ENCODE peak calls at places on chromosomes 4 and X, in five cellular contexts. V is IMR-90, H is A549, S is adrenal gland, C is GM12891. P is an unnamed sample.

GRCh38 chr4:151407466-151408379 is 1.3 kb upstream of the FHIP1A start:
- DNase-seq in H (no peak), V (no peak), C (peak), S (peak), P (no peak)

GRCh38 chr4:59655996-59656395 is 1544.1 kb upstream of the ADGRL3 start:
- DNase-seq in V (no peak), H (no peak), C (no peak), S (no peak), P (peak)

GRCh38 chr4:19944806-19945205 is 306.9 kb upstream of the SLIT2 start:
- DNase-seq in C (no peak), V (no peak), H (no peak), S (peak), P (no peak)

GRCh38 chrX:82087699-82088098 is 885.8 kb downstream of the SH3BGRL start:
- DNase-seq in C (no peak), H (no peak), V (no peak), S (peak), P (no peak)

GRCh38 chr4:1052231-1052671 is 40.8 kb downstream of the FGFRL1 start:
- DNase-seq in C (no peak), H (no peak), V (no peak), S (no peak), P (no peak)

GRCh38 chrX:97334850-97335249 is 451.1 kb downstream of the RPA4 start:
- DNase-seq in C (no peak), S (no peak), H (no peak), V (no peak), P (no peak)

GRCh38 chrX:71492086-71493065 is 40.5 kb upstream of the OGT start:
- DNase-seq in H (peak), V (peak), C (no peak), S (peak), P (no peak)

GRCh38 chr4:39472396-39472795 is 13.5 kb downstream of the LIAS start:
- DNase-seq in S (no peak), H (no peak), C (no peak), V (no peak), P (no peak)

GRCh38 chr4:8149664-8150063 is 8.9 kb downstream of the ABLIM2 start:
- DNase-seq in V (no peak), S (no peak), H (no peak), C (no peak), P (no peak)

GRCh38 chrX:12065251-12065650 is 73.0 kb upstream of the FRMPD4 start:
- DNase-seq in C (no peak), S (no peak), H (no peak), V (peak), P (no peak)

GRCh38 chr4:102862016-102862415 is 6.8 kb upstream of the CISD2 start:
- DNase-seq in H (no peak), S (no peak), C (no peak), V (no peak), P (no peak)

GRCh38 chr4:15238720-15239119 is 189.1 kb upstream of the C1QTNF7 start:
- DNase-seq in C (peak), V (peak), S (peak), H (peak), P (peak)

GRCh38 chrX:122188751-122189150 is 995.3 kb upstream of the GRIA3 start:
- DNase-seq in C (no peak), H (no peak), S (no peak), V (no peak), P (no peak)

GRCh38 chr4:75547647-75548387 is 8.0 kb upstream of the ODAPH start:
- DNase-seq in S (peak), H (no peak), V (peak), C (no peak), P (no peak)

GRCh38 chr4:164438321-164438720 is 315.6 kb upstream of the SMIM31 start:
- DNase-seq in S (no peak), V (peak), C (no peak), H (no peak), P (no peak)

GRCh38 chrX:71550578-71550977 is 17.7 kb downstream of the OGT start:
- DNase-seq in V (no peak), H (no peak), S (no peak), C (no peak), P (no peak)

GRCh38 chr4:105306158-105306781 is 159.6 kb downstream of the TET2 start:
- DNase-seq in V (no peak), S (no peak), H (no peak), C (peak), P (no peak)

GRCh38 chr4:70313736-70314135 is 21.0 kb upstream of the CABS1 start:
- DNase-seq in H (no peak), S (no peak), C (no peak), V (no peak), P (no peak)

GRCh38 chr4:16226816-16227461 is 668 bp upstream of the TAPT1 start:
- DNase-seq in S (peak), C (peak), H (no peak), V (no peak), P (no peak)

GRCh38 chr4:55175779-55176231 is 50.4 kb upstream of the KDR start:
- DNase-seq in V (peak), C (no peak), H (no peak), S (no peak), P (peak)

GRCh38 chr4:128310266-128310697 is 22.7 kb upstream of the PGRMC2 start:
- DNase-seq in C (no peak), H (peak), S (peak), V (no peak), P (no peak)

GRCh38 chr4:123986268-123986798 is 589.7 kb downstream of the SPRY1 start:
- DNase-seq in S (peak), C (no peak), V (peak), H (no peak), P (peak)

GRCh38 chr4:174631901-174632758 is 109.8 kb upstream of the HPGD start:
- DNase-seq in S (no peak), H (peak), C (no peak), V (peak), P (no peak)

GRCh38 chrX:77415161-77415560 is 32.0 kb upstream of the FGF16 start:
- DNase-seq in C (no peak), V (no peak), S (no peak), H (no peak), P (no peak)

GRCh38 chr4:19823781-19824180 is 427.9 kb upstream of the SLIT2 start:
- DNase-seq in V (no peak), H (no peak), C (no peak), S (no peak), P (no peak)

GRCh38 chrX:20374866-20375530 is 108.3 kb upstream of the RPS6KA3 start:
- DNase-seq in V (no peak), H (no peak), S (no peak), C (no peak), P (no peak)

GRCh38 chrX:131081772-131082755 is 23.9 kb downstream of the ARHGAP36 start:
- DNase-seq in S (no peak), V (no peak), C (no peak), H (no peak), P (no peak)

GRCh38 chr4:33890841-33891240 is 2353.5 kb downstream of the ARAP2 start:
- DNase-seq in H (no peak), C (no peak), V (no peak), S (no peak), P (no peak)

GRCh38 chr4:34619531-34620109 is 1624.7 kb downstream of the ARAP2 start:
- DNase-seq in S (no peak), H (no peak), C (no peak), V (no peak), P (no peak)

GRCh38 chrX:153551135-153551534 is 33.7 kb downstream of the ATP2B3 start:
- DNase-seq in H (no peak), S (no peak), C (no peak), V (peak), P (no peak)

GRCh38 chr4:127069675-127070074 is 563.1 kb upstream of the INTU start:
- DNase-seq in H (no peak), C (no peak), S (no peak), V (peak), P (no peak)

GRCh38 chr4:16194199-16194598 is 32.1 kb downstream of the TAPT1 start:
- DNase-seq in H (no peak), C (no peak), V (peak), S (no peak), P (no peak)

GRCh38 chrX:136608295-136608933 is 39.5 kb upstream of the CD40LG start:
- DNase-seq in H (no peak), V (no peak), S (peak), C (no peak), P (no peak)

GRCh38 chr4:44016582-44017421 is 431.8 kb downstream of the KCTD8 start:
- DNase-seq in S (no peak), C (no peak), H (no peak), V (peak), P (peak)

GRCh38 chrX:56729152-56729557 is at the start of gene NBDY:
- DNase-seq in S (peak), V (peak), H (peak), C (no peak), P (no peak)
- TF ChIP-seq POLR2A in S (peak), V (peak), H (peak), C (peak), P (peak)

DNA sequence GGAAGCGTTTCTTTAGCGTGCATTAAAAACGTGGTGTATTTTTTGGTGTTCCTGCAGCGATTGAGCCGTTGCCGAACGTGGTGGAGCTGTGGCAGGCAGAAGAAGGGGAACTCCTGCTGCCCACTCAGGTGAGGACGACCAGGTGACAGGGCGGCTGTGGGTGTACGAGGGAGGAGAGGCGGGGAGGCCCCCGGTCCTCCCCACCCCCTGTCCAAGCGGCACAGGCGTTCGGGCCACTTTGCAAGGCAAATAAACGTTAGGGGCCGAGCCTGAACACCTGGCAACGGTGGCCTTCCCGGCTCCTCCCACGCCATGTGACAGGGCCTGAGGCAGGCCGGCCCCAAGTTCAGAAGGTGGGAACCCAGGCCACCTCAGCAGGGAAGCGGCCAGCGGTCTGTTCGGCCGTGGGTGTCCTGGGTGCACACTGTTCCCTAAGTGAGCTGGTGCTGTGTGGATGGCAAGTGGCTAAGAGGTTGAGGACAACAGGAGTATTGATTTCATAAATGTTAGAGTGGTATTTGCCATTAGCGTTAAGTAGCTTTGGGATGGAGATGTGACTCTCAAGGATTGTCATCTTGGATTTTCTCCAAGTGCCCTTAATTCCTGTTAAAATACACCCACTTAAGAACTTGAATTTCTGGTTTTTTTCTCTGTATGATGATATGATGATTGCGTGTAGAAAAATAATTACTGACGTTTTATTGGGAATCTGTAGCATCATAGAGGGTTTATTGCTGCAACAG is 1.2 kb downstream of the TMEM131L start:
- DNase-seq in V (no peak), C (peak), H (peak), S (peak), P (peak)
- TF ChIP-seq POLR2A in V (no peak), C (peak), H (no peak), S (no peak), P (no peak)

GRCh38 chrX:66022742-66023725 is 16.8 kb downstream of the VSIG4 start:
- DNase-seq in C (no peak), H (no peak), V (no peak), S (no peak), P (no peak)
- TF ChIP-seq POLR2A in C (no peak), H (no peak), V (no peak), S (no peak), P (no peak)

GRCh38 chr4:6892190-6892908 is 17.3 kb upstream of the TBC1D14 start:
- DNase-seq in C (no peak), H (peak), S (peak), V (peak), P (no peak)
- TF ChIP-seq POLR2A in C (no peak), H (no peak), S (no peak), V (no peak), P (no peak)

DNA sequence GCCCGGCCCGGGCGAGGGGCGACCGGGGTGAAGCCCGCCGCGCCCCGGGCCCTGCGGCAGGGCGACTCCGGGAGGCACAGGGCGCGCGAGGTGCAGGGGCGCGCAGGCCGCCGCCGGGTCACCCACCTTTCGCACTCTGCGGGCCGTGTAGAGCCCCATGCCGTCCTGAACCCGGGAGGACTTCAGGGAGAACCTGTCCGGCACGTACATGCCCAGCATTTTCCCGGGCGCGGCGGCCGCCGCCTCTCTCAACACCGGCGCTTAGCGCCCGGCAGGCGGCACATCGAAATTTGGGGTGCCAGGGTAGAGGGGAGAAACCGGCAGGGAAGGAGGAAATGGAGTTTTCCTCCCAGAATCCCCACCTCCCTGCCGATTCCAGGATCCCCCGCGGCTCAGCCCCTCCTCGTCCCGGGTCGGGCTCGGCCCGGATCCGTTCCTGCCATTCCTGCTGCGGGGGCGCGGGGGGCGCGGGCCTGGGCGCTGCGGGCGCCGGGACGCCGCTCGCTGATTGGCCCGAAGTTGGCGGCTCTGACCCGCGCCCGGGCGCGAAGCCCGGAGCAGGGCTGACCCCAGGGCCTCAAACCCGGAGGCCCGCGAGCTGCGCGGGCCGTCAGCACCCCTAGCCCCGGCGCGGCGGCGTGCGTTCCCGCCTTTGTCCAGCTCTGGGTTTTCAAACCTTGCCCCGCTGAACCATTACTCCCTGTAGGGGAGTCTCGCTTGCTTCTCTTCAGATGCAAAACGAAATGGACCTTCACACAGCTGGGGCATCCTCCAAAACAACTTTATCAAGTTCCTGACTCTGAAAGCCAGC is at the start of gene PRDM5:
- DNase-seq in H (peak), S (peak), V (peak), C (peak), P (peak)
- TF ChIP-seq POLR2A in H (no peak), S (peak), V (no peak), C (no peak), P (peak)

GRCh38 chr4:67699603-67700002 is 1.4 kb downstream of the UBA6 start:
- DNase-seq in S (no peak), C (no peak), H (no peak), V (no peak), P (no peak)

GRCh38 chr4:67697860-67698655 is 2.9 kb downstream of the UBA6 start:
- DNase-seq in C (no peak), H (no peak), V (no peak), S (no peak), P (no peak)

GRCh38 chr4:67702166-67702565 is 1.2 kb upstream of the UBA6 start:
- DNase-seq in H (no peak), V (no peak), C (no peak), S (no peak), P (no peak)

GRCh38 chr4:67700119-67700873 is 659 bp downstream of the UBA6 start:
- DNase-seq in V (peak), H (no peak), C (peak), S (no peak), P (no peak)

DNA sequence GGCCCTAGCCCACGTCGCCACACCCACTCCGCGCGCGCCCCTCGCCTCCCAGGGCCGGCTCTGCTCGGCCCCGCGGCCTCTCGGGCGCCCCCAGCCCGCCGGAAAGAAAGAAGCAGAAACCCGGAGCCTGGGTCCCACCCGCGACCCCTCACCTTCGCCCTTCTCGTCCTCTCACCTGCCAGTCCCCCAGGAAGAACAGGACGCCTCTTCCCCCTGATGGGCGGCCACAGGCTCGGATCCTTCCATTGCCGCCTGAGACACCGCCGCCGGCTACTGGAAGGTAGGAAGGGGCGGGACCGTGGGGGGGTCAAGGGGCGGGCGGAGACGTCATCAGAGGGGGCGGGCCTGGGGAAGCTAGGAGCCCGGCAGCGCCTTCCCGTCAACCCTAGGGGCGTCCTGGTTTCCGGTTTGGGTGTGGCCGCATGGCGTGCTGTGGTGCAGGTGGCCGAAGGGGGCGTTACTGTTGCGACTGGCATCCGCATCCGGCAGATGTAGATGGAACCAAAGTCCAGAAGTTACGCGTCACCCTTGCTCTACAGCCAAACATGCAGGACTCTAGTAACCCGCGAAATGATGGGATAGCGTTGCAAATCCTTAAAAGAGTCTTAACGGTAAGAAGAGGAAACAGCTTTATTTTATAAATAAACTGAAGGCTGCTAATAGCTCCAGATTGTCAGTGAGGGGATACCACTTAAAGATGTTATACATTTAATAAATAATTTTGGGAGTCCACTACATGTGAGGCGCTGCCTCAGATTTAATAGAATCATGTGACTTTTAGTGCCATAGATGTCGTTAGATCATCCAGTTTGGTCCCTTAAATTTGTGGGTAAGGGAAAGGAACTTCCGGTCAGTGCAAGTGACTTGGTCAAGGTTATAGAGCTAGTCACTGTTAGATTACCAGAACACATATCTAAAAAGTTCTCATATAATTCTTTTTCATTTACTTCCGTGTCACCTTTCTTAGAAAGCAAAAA is at the start of gene UBA6:
- DNase-seq in H (peak), S (peak), V (peak), C (peak), P (peak)
- TF ChIP-seq POLR2A in H (peak), S (peak), V (peak), C (peak), P (peak)